ENCODE peak calls at places on chromosomes 5 and 9, in five cellular contexts. One of them, this sample, is unnamed.

GRCh38 chr5:78300464-78301045 is 6.1 kb upstream of the AP3B1 start:
- DNase-seq in HTR-8/SVneo: no peak
- DNase-seq in erythroblast: peak
- DNase-seq in colonic mucosa: no peak
- DNase-seq in HFFc6: peak
- DNase-seq in this sample: peak

GRCh38 chr5:137619191-137619870 is 116.6 kb downstream of the KLHL3 start:
- DNase-seq in colonic mucosa: no peak
- DNase-seq in erythroblast: no peak
- DNase-seq in HFFc6: peak
- DNase-seq in HTR-8/SVneo: peak
- DNase-seq in this sample: peak

GRCh38 chr9:131813116-131813515 is 73.2 kb upstream of the RAPGEF1 start:
- DNase-seq in HTR-8/SVneo: no peak
- DNase-seq in erythroblast: no peak
- DNase-seq in HFFc6: no peak
- DNase-seq in colonic mucosa: no peak
- DNase-seq in this sample: peak

GRCh38 chr5:149831492-149831891 is 101.4 kb downstream of the PPARGC1B start:
- DNase-seq in HTR-8/SVneo: no peak
- DNase-seq in erythroblast: no peak
- DNase-seq in HFFc6: no peak
- DNase-seq in colonic mucosa: no peak
- DNase-seq in this sample: no peak

GRCh38 chr9:18668944-18669343 is 195.0 kb downstream of the ADAMTSL1 start:
- DNase-seq in colonic mucosa: no peak
- DNase-seq in HTR-8/SVneo: no peak
- DNase-seq in erythroblast: no peak
- DNase-seq in HFFc6: no peak
- DNase-seq in this sample: peak

GRCh38 chr5:132459983-132460834 is 30.4 kb downstream of the IRF1 start:
- DNase-seq in erythroblast: peak
- DNase-seq in HTR-8/SVneo: no peak
- DNase-seq in HFFc6: no peak
- DNase-seq in colonic mucosa: no peak
- DNase-seq in this sample: no peak

GRCh38 chr5:168941901-168942300 is 359.0 kb downstream of the SLIT3 start:
- DNase-seq in erythroblast: peak
- DNase-seq in colonic mucosa: no peak
- DNase-seq in HTR-8/SVneo: no peak
- DNase-seq in HFFc6: no peak
- DNase-seq in this sample: no peak

GRCh38 chr9:129509508-129509907 is 111.4 kb downstream of the C9orf50 start:
- DNase-seq in erythroblast: no peak
- DNase-seq in colonic mucosa: no peak
- DNase-seq in HFFc6: peak
- DNase-seq in HTR-8/SVneo: no peak
- DNase-seq in this sample: peak

GRCh38 chr9:6931913-6932312 is 174.1 kb downstream of the KDM4C start:
- DNase-seq in erythroblast: peak
- DNase-seq in colonic mucosa: no peak
- DNase-seq in HFFc6: peak
- DNase-seq in HTR-8/SVneo: no peak
- DNase-seq in this sample: peak

GRCh38 chr5:50749181-50749580 is 82.7 kb downstream of the PARP8 start:
- DNase-seq in erythroblast: no peak
- DNase-seq in HFFc6: no peak
- DNase-seq in HTR-8/SVneo: no peak
- DNase-seq in colonic mucosa: no peak
- DNase-seq in this sample: no peak

GRCh38 chr9:4862506-4863250 is 69.9 kb downstream of the RCL1 start:
- DNase-seq in colonic mucosa: no peak
- DNase-seq in HFFc6: no peak
- DNase-seq in HTR-8/SVneo: no peak
- DNase-seq in erythroblast: peak
- DNase-seq in this sample: no peak

GRCh38 chr5:154198611-154199230 is 8.2 kb downstream of the GALNT10 start:
- DNase-seq in HFFc6: peak
- DNase-seq in erythroblast: no peak
- DNase-seq in colonic mucosa: no peak
- DNase-seq in HTR-8/SVneo: no peak
- DNase-seq in this sample: peak

GRCh38 chr9:115986508-115986907 is 167.1 kb upstream of the PAPPA start:
- DNase-seq in erythroblast: no peak
- DNase-seq in colonic mucosa: no peak
- DNase-seq in HFFc6: no peak
- DNase-seq in HTR-8/SVneo: no peak
- DNase-seq in this sample: no peak